ENCODE peak calls at places on chromosome 4, in ten cellular contexts. N, Y, P, G, O, A, J, M, X and R are unnamed samples.

GRCh38 chr4:116122131-116122530 is 963.2 kb downstream of the TRAM1L1 start:
- DNase-seq in X (no peak), O (no peak), P (no peak), Y (no peak), J (no peak), A (no peak), G (no peak), M (peak; percentile 7), N (no peak), R (no peak)

GRCh38 chr4:107050525-107051135 is 14.5 kb upstream of the DKK2 start:
- DNase-seq in X (no peak), O (no peak), A (peak; percentile 10), M (peak; percentile 9), J (no peak), N (no peak), Y (no peak), P (no peak), G (no peak), R (peak; percentile 4)

GRCh38 chr4:39319678-39320077 is 46.5 kb downstream of the RFC1 start:
- DNase-seq in G (no peak), J (no peak), O (no peak), N (no peak), Y (peak; percentile 24), A (peak; percentile 90), P (no peak), M (peak; percentile 53), X (no peak), R (no peak)

GRCh38 chr4:8181844-8182243 is 17.2 kb upstream of the SH3TC1 start:
- DNase-seq in O (no peak), G (peak; percentile 72), J (peak; percentile 72), Y (peak; percentile 77), M (peak; percentile 42), P (peak; percentile 40), A (no peak), X (no peak), N (no peak), R (no peak)

GRCh38 chr4:77930876-77931275 is 68.2 kb downstream of the MRPL1 start:
- DNase-seq in M (no peak), J (no peak), Y (no peak), P (no peak), G (no peak), N (no peak), O (no peak), X (no peak), A (peak; percentile 31), R (no peak)

GRCh38 chr4:144787365-144788263 is 141.7 kb downstream of the HHIP start:
- DNase-seq in P (no peak), M (peak; percentile 47), A (peak; percentile 49), X (no peak), G (no peak), Y (no peak), N (peak; percentile 1), J (no peak), O (no peak), R (peak; percentile 21)

GRCh38 chr4:15955670-15956069 is 7.3 kb downstream of the FGFBP2 start:
- DNase-seq in G (no peak), X (no peak), A (peak; percentile 23), O (no peak), M (peak; percentile 51), P (no peak), N (no peak), J (no peak), Y (no peak), R (no peak)

GRCh38 chr4:115310671-115311070 is 197.3 kb upstream of the NDST4 start:
- DNase-seq in N (no peak), A (no peak), G (no peak), M (no peak), O (no peak), P (no peak), X (no peak), Y (no peak), J (no peak), R (no peak)

GRCh38 chr4:158090323-158090722 is 82.5 kb downstream of the GASK1B start:
- DNase-seq in M (no peak), X (no peak), Y (peak; percentile 52), P (no peak), J (no peak), O (peak; percentile 39), G (no peak), N (no peak), A (peak; percentile 11), R (no peak)

GRCh38 chr4:93199492-93199891 is 629.1 kb upstream of the ATOH1 start:
- DNase-seq in A (peak; percentile 29), X (no peak), J (no peak), M (peak; percentile 42), Y (peak; percentile 13), P (no peak), G (no peak), N (no peak), O (no peak), R (peak; percentile 8)

GRCh38 chr4:90840828-90841227 is 713.6 kb downstream of the CCSER1 start:
- DNase-seq in A (no peak), O (no peak), X (no peak), G (no peak), N (no peak), J (no peak), M (no peak), P (no peak), Y (no peak), R (no peak)

GRCh38 chr4:8516996-8517550 is 63.1 kb upstream of the GPR78 start:
- DNase-seq in P (no peak), A (no peak), N (no peak), O (no peak), Y (no peak), G (no peak), M (no peak), J (no peak), X (no peak), R (no peak)

GRCh38 chr4:184826315-184827266 is 823 bp upstream of the ACSL1 start:
- DNase-seq in X (peak; percentile 90), N (peak; percentile 61), M (no peak), G (no peak), J (peak; percentile 92), A (peak; percentile 16), P (peak; percentile 53), Y (peak; percentile 47), O (peak; percentile 22), R (peak; percentile 61)

GRCh38 chr4:24888475-24888874 is 24.4 kb downstream of the CCDC149 start:
- DNase-seq in Y (no peak), J (no peak), N (no peak), O (no peak), X (no peak), A (no peak), G (no peak), P (no peak), M (no peak), R (peak; percentile 2)

GRCh38 chr4:165384186-165384585 is 5.4 kb downstream of the CPE start:
- DNase-seq in M (no peak), G (no peak), J (no peak), P (no peak), N (no peak), Y (no peak), A (no peak), X (no peak), O (no peak), R (no peak)

GRCh38 chr4:154416183-154416543 is 75.4 kb downstream of the DCHS2 start:
- DNase-seq in O (peak; percentile 42), A (no peak), G (no peak), N (no peak), J (no peak), M (peak; percentile 6), Y (peak; percentile 2), P (peak; percentile 18), X (no peak), R (no peak)

GRCh38 chr4:169239236-169239905 is 31.4 kb downstream of the SH3RF1 start:
- DNase-seq in P (no peak), Y (no peak), M (no peak), N (no peak), J (no peak), O (no peak), G (no peak), A (peak; percentile 47), X (no peak), R (no peak)

GRCh38 chr4:55078987-55079386 is 46.4 kb downstream of the KDR start:
- DNase-seq in P (no peak), N (no peak), O (no peak), A (peak; percentile 12), Y (peak; percentile 51), X (peak; percentile 89), M (no peak), J (no peak), G (no peak), R (no peak)

DNA sequence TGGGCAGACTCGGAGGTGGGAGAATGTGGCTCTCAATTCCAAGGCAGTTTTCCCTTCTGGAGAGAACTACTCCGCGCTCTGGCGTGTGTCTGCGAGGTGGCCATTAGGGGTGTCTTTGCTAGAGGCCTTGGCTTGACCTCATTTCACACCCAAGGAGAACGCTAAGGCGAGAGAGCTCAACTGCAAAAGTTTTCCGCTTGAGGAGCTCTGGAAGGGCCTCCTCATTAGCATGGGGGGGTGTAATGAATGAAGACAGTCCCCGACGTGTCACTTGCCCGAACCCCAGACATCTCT is 708 bp upstream of the RBPJ start:
- DNase-seq in J (no peak), X (no peak), Y (no peak), A (peak; percentile 28), P (no peak), M (no peak), G (no peak), O (no peak), N (peak; percentile 46), R (peak; percentile 77)
- TF ChIP-seq POLR2A in J (no peak), X (no peak), Y (no peak), A (no peak), P (no peak), M (no peak), G (no peak), O (no peak), N (no peak), R (no peak)

GRCh38 chr4:129095811-129096454 is at the start of gene C4orf33:
- DNase-seq in O (peak; percentile 62), X (peak; percentile 93), M (peak; percentile 71), N (peak; percentile 38), G (peak; percentile 72), J (peak; percentile 92), P (peak; percentile 69), Y (peak; percentile 82), A (peak; percentile 66), R (peak; percentile 88)
- TF ChIP-seq POLR2A in O (no peak), X (no peak), M (no peak), N (peak; percentile 88), G (no peak), J (no peak), P (peak; percentile 53), Y (no peak), A (no peak), R (peak; percentile 80)

GRCh38 chr4:1009647-1010521 is 1.5 kb upstream of the FGFRL1 start:
- DNase-seq in P (peak; percentile 78), M (peak; percentile 49), J (peak; percentile 95), Y (peak; percentile 56), O (peak; percentile 85), A (peak; percentile 36), X (peak; percentile 95), N (peak; percentile 69), G (peak; percentile 85), R (peak; percentile 78)
- TF ChIP-seq POLR2A in P (peak; percentile 76), M (no peak), J (no peak), Y (no peak), O (no peak), A (no peak), X (no peak), N (no peak), G (peak; percentile 19), R (no peak)

GRCh38 chr4:94207469-94208224 is at the start of gene SMARCAD1:
- DNase-seq in A (peak; percentile 97), G (peak; percentile 85), N (peak; percentile 54), P (peak; percentile 93), J (peak; percentile 96), X (peak; percentile 96), O (peak; percentile 88), M (peak; percentile 94), Y (peak; percentile 96), R (peak; percentile 97)
- TF ChIP-seq POLR2A in A (peak; percentile 92), G (peak; percentile 32), N (peak; percentile 89), P (peak; percentile 71), J (no peak), X (no peak), O (no peak), M (peak; percentile 25), Y (no peak), R (peak; percentile 88)

GRCh38 chr4:3292571-3293409 is at the start of gene RGS12:
- DNase-seq in A (peak; percentile 91), J (peak; percentile 96), Y (peak; percentile 96), O (peak; percentile 96), G (peak; percentile 99), X (peak; percentile 99), M (peak; percentile 91), N (peak; percentile 94), P (peak; percentile 95), R (peak; percentile 96)
- TF ChIP-seq POLR2A in A (peak; percentile 58), J (no peak), Y (peak; percentile 76), O (peak; percentile 86), G (peak; percentile 85), X (no peak), M (peak; percentile 75), N (no peak), P (peak; percentile 92), R (peak; percentile 31)